ENCODE peak calls at places on chromosome X, in five cellular contexts. One of them, this sample, is unnamed.
A peak's percentile ranks its signal among the peaks of the same experiment; 100 is the strongest.

GRCh38 chrX:153901753-153902140 is 2.7 kb upstream of the AVPR2 start:
- DNase-seq in kidney epithelial cell: no peak
- DNase-seq in uterus: no peak
- DNase-seq in GM13977: no peak
- DNase-seq in PC-9: no peak
- DNase-seq in this sample: no peak

GRCh38 chrX:2370436-2370835 is 130.3 kb downstream of the DHRSX start:
- DNase-seq in kidney epithelial cell: no peak
- DNase-seq in uterus: no peak
- DNase-seq in GM13977: no peak
- DNase-seq in PC-9: no peak
- DNase-seq in this sample: no peak

GRCh38 chrX:82134378-82134777 is 932.5 kb downstream of the SH3BGRL start:
- DNase-seq in kidney epithelial cell: no peak
- DNase-seq in uterus: no peak
- DNase-seq in GM13977: no peak
- DNase-seq in PC-9: no peak
- DNase-seq in this sample: no peak

GRCh38 chrX:113429011-113429410 is 588.4 kb upstream of the AMOT start:
- DNase-seq in kidney epithelial cell: no peak
- DNase-seq in uterus: no peak
- DNase-seq in GM13977: no peak
- DNase-seq in PC-9: no peak
- DNase-seq in this sample: no peak

GRCh38 chrX:150688911-150689451 is 4.2 kb upstream of the MTMR1 start:
- DNase-seq in kidney epithelial cell: peak; percentile 83
- DNase-seq in uterus: no peak
- DNase-seq in GM13977: no peak
- DNase-seq in PC-9: peak; percentile 100
- DNase-seq in this sample: no peak

GRCh38 chrX:22325091-22325490 is 52.4 kb downstream of the CBLL2 start:
- DNase-seq in kidney epithelial cell: no peak
- DNase-seq in uterus: no peak
- DNase-seq in GM13977: no peak
- DNase-seq in PC-9: no peak
- DNase-seq in this sample: no peak

GRCh38 chrX:20527458-20528099 is 260.9 kb upstream of the RPS6KA3 start:
- DNase-seq in kidney epithelial cell: no peak
- DNase-seq in uterus: peak; percentile 22
- DNase-seq in GM13977: peak; percentile 37
- DNase-seq in PC-9: no peak
- DNase-seq in this sample: no peak

GRCh38 chrX:111101580-111101979 is 5.6 kb downstream of the PAK3 start:
- DNase-seq in kidney epithelial cell: no peak
- DNase-seq in uterus: peak; percentile 30
- DNase-seq in GM13977: no peak
- DNase-seq in PC-9: no peak
- DNase-seq in this sample: no peak

GRCh38 chrX:38260231-38260630 is 39.6 kb upstream of the SRPX start:
- DNase-seq in kidney epithelial cell: no peak
- DNase-seq in uterus: no peak
- DNase-seq in GM13977: peak; percentile 49
- DNase-seq in PC-9: no peak
- DNase-seq in this sample: no peak

GRCh38 chrX:119791437-119792231 is at the start of gene RPL39:
- DNase-seq in kidney epithelial cell: peak; percentile 47
- DNase-seq in uterus: peak; percentile 83
- DNase-seq in GM13977: peak; percentile 73
- DNase-seq in PC-9: peak; percentile 86
- DNase-seq in this sample: peak; percentile 69

GRCh38 chrX:26511621-26512363 is 295.8 kb downstream of the MAGEB5 start:
- DNase-seq in kidney epithelial cell: no peak
- DNase-seq in uterus: no peak
- DNase-seq in GM13977: no peak
- DNase-seq in PC-9: no peak
- DNase-seq in this sample: no peak

GRCh38 chrX:16725067-16725466 is 5.7 kb downstream of the SYAP1 start:
- DNase-seq in kidney epithelial cell: no peak
- DNase-seq in uterus: no peak
- DNase-seq in GM13977: no peak
- DNase-seq in PC-9: no peak
- DNase-seq in this sample: no peak

GRCh38 chrX:10054396-10054795 is 87.2 kb downstream of the CLDN34 start:
- DNase-seq in kidney epithelial cell: no peak
- DNase-seq in uterus: no peak
- DNase-seq in GM13977: no peak
- DNase-seq in PC-9: no peak
- DNase-seq in this sample: no peak

GRCh38 chrX:84219551-84219950 is 31.6 kb upstream of the RPS6KA6 start:
- DNase-seq in kidney epithelial cell: peak; percentile 7
- DNase-seq in uterus: no peak
- DNase-seq in GM13977: no peak
- DNase-seq in PC-9: peak; percentile 38
- DNase-seq in this sample: no peak

GRCh38 chrX:104098919-104099318 is 13.4 kb upstream of the ZCCHC18 start:
- DNase-seq in kidney epithelial cell: no peak
- DNase-seq in uterus: no peak
- DNase-seq in GM13977: no peak
- DNase-seq in PC-9: no peak
- DNase-seq in this sample: no peak

GRCh38 chrX:134718329-134719317 is 60.4 kb upstream of the PLAC1 start:
- DNase-seq in kidney epithelial cell: peak; percentile 79
- DNase-seq in uterus: peak; percentile 52
- DNase-seq in GM13977: no peak
- DNase-seq in PC-9: peak; percentile 100
- DNase-seq in this sample: no peak

GRCh38 chrX:40402771-40403533 is 177.8 kb upstream of the ATP6AP2 start:
- DNase-seq in kidney epithelial cell: peak; percentile 31
- DNase-seq in uterus: peak; percentile 74
- DNase-seq in GM13977: no peak
- DNase-seq in PC-9: no peak
- DNase-seq in this sample: no peak

GRCh38 chrX:40933132-40934078 is 151.8 kb upstream of the USP9X start:
- DNase-seq in kidney epithelial cell: no peak
- DNase-seq in uterus: no peak
- DNase-seq in GM13977: peak; percentile 31
- DNase-seq in PC-9: peak; percentile 65
- DNase-seq in this sample: no peak

GRCh38 chrX:132743086-132743485 is 215.3 kb downstream of the HS6ST2 start:
- DNase-seq in kidney epithelial cell: no peak
- DNase-seq in uterus: no peak
- DNase-seq in GM13977: no peak
- DNase-seq in PC-9: no peak
- DNase-seq in this sample: no peak

GRCh38 chrX:41381685-41382084 is 47.7 kb downstream of the DDX3X start:
- DNase-seq in kidney epithelial cell: peak; percentile 23
- DNase-seq in uterus: peak; percentile 38
- DNase-seq in GM13977: no peak
- DNase-seq in PC-9: peak; percentile 86
- DNase-seq in this sample: no peak

GRCh38 chrX:54785901-54786300 is 12.2 kb downstream of the ITIH6 start:
- DNase-seq in kidney epithelial cell: no peak
- DNase-seq in uterus: no peak
- DNase-seq in GM13977: no peak
- DNase-seq in PC-9: no peak
- DNase-seq in this sample: no peak

GRCh38 chrX:54788446-54788845 is 9.6 kb downstream of the ITIH6 start:
- DNase-seq in kidney epithelial cell: no peak
- DNase-seq in uterus: no peak
- DNase-seq in GM13977: no peak
- DNase-seq in PC-9: no peak
- DNase-seq in this sample: no peak

GRCh38 chrX:54786972-54787371 is 11.1 kb downstream of the ITIH6 start:
- DNase-seq in kidney epithelial cell: no peak
- DNase-seq in uterus: no peak
- DNase-seq in GM13977: no peak
- DNase-seq in PC-9: no peak
- DNase-seq in this sample: no peak
- TF ChIP-seq CTCF in kidney epithelial cell: no peak
- TF ChIP-seq CTCF in uterus: no peak
- TF ChIP-seq CTCF in GM13977: peak; percentile 47
- TF ChIP-seq CTCF in PC-9: peak; percentile 51
- TF ChIP-seq CTCF in this sample: no peak

DNA sequence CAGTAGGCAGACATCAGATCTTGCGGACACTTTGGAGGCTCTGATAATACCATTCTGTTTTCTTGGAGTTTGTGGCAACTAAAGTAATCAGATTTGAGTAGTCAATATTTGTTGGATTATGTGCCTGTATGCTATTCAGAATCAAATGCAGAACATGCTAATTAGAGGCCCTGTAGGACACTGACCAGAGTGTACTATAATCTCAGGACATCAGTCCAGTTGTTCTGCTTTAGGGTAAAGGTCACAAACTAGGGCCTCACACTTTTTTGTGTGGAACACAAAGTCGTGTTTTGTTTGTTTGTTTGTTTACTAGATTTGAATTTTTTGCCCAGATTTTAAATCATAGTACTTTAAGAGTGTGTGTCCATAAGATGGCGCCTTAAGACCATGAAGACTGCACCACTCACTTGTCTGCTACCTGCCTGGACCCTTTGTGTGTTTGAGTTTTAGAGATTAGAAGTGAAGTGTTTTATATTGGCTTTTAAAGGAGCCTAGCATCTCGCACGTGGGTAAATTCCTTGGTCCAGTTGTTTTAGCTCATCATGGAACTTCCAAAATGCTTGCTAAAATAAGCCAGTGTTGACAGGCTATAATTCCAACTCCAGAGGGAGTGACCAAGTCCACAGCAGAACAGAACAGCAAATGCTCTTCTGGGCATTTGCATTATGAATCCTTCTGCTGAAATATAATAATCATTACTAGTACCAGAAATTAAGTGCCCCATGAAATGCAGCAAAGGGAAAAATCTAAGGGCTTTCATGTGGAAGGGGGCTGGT is 34.7 kb downstream of the IL13RA1 start:
- DNase-seq in kidney epithelial cell: no peak
- DNase-seq in uterus: no peak
- DNase-seq in GM13977: no peak
- DNase-seq in PC-9: no peak
- DNase-seq in this sample: no peak
- TF ChIP-seq CTCF in kidney epithelial cell: no peak
- TF ChIP-seq CTCF in uterus: peak; percentile 30
- TF ChIP-seq CTCF in GM13977: peak; percentile 28
- TF ChIP-seq CTCF in PC-9: no peak
- TF ChIP-seq CTCF in this sample: no peak

GRCh38 chrX:101759000-101759399 is 99.3 kb upstream of the ARMCX2 start:
- DNase-seq in kidney epithelial cell: no peak
- DNase-seq in uterus: peak; percentile 18
- DNase-seq in GM13977: no peak
- DNase-seq in PC-9: peak; percentile 37
- DNase-seq in this sample: no peak
- TF ChIP-seq CTCF in kidney epithelial cell: peak; percentile 41
- TF ChIP-seq CTCF in uterus: no peak
- TF ChIP-seq CTCF in GM13977: peak; percentile 51
- TF ChIP-seq CTCF in PC-9: peak; percentile 42
- TF ChIP-seq CTCF in this sample: no peak

GRCh38 chrX:64229145-64229544 is 1.3 kb downstream of the ASB12 start:
- DNase-seq in kidney epithelial cell: no peak
- DNase-seq in uterus: no peak
- DNase-seq in GM13977: no peak
- DNase-seq in PC-9: no peak
- DNase-seq in this sample: no peak

DNA sequence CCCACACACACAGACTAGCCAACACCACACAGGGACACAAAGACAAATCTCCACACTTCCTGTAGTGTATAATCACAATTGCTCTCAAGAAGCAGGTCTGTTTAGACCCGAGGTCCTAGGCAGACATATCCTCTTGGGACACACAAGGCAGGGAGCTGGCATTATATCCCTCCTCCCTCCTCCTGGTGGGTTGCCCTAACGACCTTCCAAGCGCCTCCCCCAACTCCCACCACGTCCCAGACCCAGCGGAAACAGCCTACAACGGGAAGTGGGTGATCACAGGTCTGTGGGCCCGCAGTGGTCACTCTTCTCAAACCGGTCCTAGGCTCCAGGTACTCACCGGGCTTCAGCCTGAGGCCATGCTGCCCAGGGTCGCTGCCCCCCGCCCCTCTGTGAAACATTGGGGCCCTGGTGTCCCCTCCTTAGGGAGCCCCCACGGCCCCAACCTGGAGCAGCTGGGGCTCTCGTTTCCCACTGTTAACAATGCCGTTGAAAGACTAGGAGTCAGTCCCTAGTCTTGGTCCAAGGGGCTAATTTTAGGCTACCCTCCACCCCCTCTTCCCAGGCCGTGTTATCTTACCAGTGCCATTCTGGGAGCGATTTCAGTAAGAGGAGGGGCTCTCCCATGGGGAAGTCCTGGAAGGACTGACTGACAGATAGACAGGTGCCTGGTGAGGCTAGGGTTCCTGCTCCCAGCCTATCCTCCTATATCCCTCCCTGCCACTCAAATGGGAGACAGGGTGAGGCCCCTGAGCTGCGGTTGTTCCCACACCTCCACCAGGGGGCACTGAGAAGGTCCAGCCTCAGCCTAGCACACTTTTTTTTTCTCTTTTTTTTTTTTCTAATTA is at the start of gene ASB12:
- DNase-seq in kidney epithelial cell: no peak
- DNase-seq in uterus: no peak
- DNase-seq in GM13977: no peak
- DNase-seq in PC-9: no peak
- DNase-seq in this sample: no peak
- TF ChIP-seq CTCF in kidney epithelial cell: no peak
- TF ChIP-seq CTCF in uterus: no peak
- TF ChIP-seq CTCF in GM13977: no peak
- TF ChIP-seq CTCF in PC-9: peak; percentile 23
- TF ChIP-seq CTCF in this sample: no peak

DNA sequence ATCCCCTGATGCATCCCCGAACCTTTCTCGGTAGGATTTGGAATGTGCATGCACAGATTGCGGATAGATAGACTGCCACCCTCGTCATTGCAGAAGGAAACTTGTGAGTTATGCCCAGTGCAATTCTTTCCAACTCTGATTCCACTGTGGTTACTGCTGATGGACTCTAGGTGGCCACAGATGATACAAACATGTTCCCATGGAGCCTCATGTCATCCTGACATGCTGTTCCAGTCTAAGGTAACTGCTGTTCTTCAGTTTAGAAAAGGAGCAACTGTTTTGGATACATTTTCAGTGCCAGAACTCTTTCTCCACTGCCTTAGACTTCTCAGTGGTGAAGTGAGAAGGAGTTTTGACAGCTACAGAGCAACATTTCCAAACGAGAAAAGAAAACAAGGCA is 9.0 kb upstream of the VCX3B start:
- DNase-seq in kidney epithelial cell: no peak
- DNase-seq in uterus: no peak
- DNase-seq in GM13977: no peak
- DNase-seq in PC-9: no peak
- DNase-seq in this sample: no peak
- TF ChIP-seq CTCF in kidney epithelial cell: peak; percentile 4
- TF ChIP-seq CTCF in uterus: no peak
- TF ChIP-seq CTCF in GM13977: no peak
- TF ChIP-seq CTCF in PC-9: peak; percentile 50
- TF ChIP-seq CTCF in this sample: no peak

This sample was measured in activated B cell treated with CpG ODN at 0.5 μM for 24 hours.